ENCODE peak calls at places on chromosomes 11 and 22, in six cellular contexts. R is activated CD4-positive, alpha-beta memory T cell treated with anti-CD3 and anti-CD28 coated beads for 36 hours; H is substantia nigra; C is mucosa of descending colon; N is AG04450; J is GM04504. K is an unnamed sample.
A peak's percentile ranks its signal among the peaks of the same experiment; 100 is the strongest.

GRCh38 chr11:45622283-45622682 is 43.1 kb downstream of the CHST1 start:
- DNase-seq in H (no peak), J (no peak), R (no peak), N (no peak), C (no peak), K (no peak)

GRCh38 chr11:3375552-3375951 is 3.4 kb downstream of the ZNF195 start:
- DNase-seq in N (no peak), J (no peak), H (no peak), R (no peak), C (no peak), K (no peak)

GRCh38 chr11:8638300-8638699 is 44.2 kb downstream of the TRIM66 start:
- DNase-seq in H (no peak), N (no peak), J (no peak), C (no peak), R (no peak), K (no peak)

GRCh38 chr11:59654893-59655292 is 13.9 kb downstream of the PATL1 start:
- DNase-seq in H (no peak), C (no peak), J (no peak), N (no peak), R (no peak), K (no peak)

GRCh38 chr11:106420048-106420665 is 342.7 kb downstream of the AASDHPPT start:
- DNase-seq in H (no peak), J (no peak), R (no peak), N (no peak), C (no peak), K (no peak)

GRCh38 chr22:19706661-19707151 is 7.6 kb upstream of the SEPTIN5 start:
- DNase-seq in J (no peak), H (no peak), C (no peak), N (no peak), R (no peak), K (no peak)

GRCh38 chr11:13016415-13016814 is 7.3 kb downstream of the RASSF10 start:
- DNase-seq in J (no peak), C (no peak), N (no peak), H (no peak), R (no peak), K (no peak)

GRCh38 chr11:93737904-93738612 is 3.2 kb downstream of the TAF1D start:
- DNase-seq in H (no peak), R (no peak), J (no peak), C (no peak), N (no peak), K (no peak)

GRCh38 chr22:42697542-42698013 is 23.1 kb downstream of the A4GALT start:
- DNase-seq in C (peak; percentile 81), J (no peak), N (peak; percentile 44), R (no peak), H (no peak), K (no peak)

GRCh38 chr11:111445586-111445985 is 66.5 kb upstream of the POU2AF1 start:
- DNase-seq in J (no peak), H (no peak), R (no peak), C (no peak), N (no peak), K (no peak)

GRCh38 chr11:75589933-75590332 is 27.9 kb downstream of the SERPINH1 start:
- DNase-seq in R (no peak), C (no peak), J (no peak), N (no peak), H (no peak), K (no peak)

GRCh38 chr11:37849731-37850130 is 1251.7 kb upstream of the RAG2 start:
- DNase-seq in J (no peak), N (no peak), R (no peak), C (no peak), H (no peak), K (no peak)

GRCh38 chr22:37230673-37231405 is 13.2 kb downstream of the RAC2 start:
- DNase-seq in C (peak; percentile 63), N (no peak), R (peak; percentile 93), H (no peak), J (no peak), K (no peak)

GRCh38 chr11:44047931-44048431 is at the start of gene ACCSL:
- DNase-seq in R (no peak), N (no peak), C (no peak), J (no peak), H (peak; percentile 15), K (no peak)

GRCh38 chr22:38971202-38971601 is 10.9 kb upstream of the APOBEC3B start:
- DNase-seq in H (no peak), R (no peak), N (no peak), J (no peak), C (no peak), K (no peak)

GRCh38 chr22:42294034-42294985 is 23.9 kb upstream of the TCF20 start:
- DNase-seq in J (no peak), C (no peak), N (no peak), R (peak; percentile 38), H (no peak), K (no peak)

GRCh38 chr11:113615098-113615497 is 91.0 kb downstream of the TMPRSS5 start:
- DNase-seq in C (no peak), R (no peak), H (no peak), J (no peak), N (no peak), K (no peak)

GRCh38 chr11:129374993-129375721 is 491 bp upstream of the BARX2 start:
- DNase-seq in C (peak; percentile 83), R (peak; percentile 41), N (no peak), J (no peak), H (no peak), K (no peak)

GRCh38 chr22:45738206-45738605 is 66.6 kb downstream of the ATXN10 start:
- DNase-seq in R (no peak), N (no peak), C (no peak), J (peak; percentile 21), H (no peak), K (no peak)

GRCh38 chr11:48096588-48097525 is 116.5 kb downstream of the PTPRJ start:
- DNase-seq in R (peak; percentile 38), H (no peak), N (no peak), J (no peak), C (no peak), K (no peak)

GRCh38 chr11:43492701-43493100 is 134.0 kb downstream of the TTC17 start:
- DNase-seq in R (no peak), C (no peak), H (no peak), J (no peak), N (no peak), K (no peak)

GRCh38 chr11:21177379-21177778 is 508.0 kb downstream of the NELL1 start:
- DNase-seq in N (no peak), H (no peak), C (no peak), R (no peak), J (no peak), K (no peak)

GRCh38 chr11:132541794-132542193 is 990.5 kb downstream of the OPCML start:
- DNase-seq in N (no peak), J (no peak), C (no peak), H (no peak), R (no peak), K (no peak)

GRCh38 chr11:6459049-6459448 is 14.7 kb downstream of the TRIM3 start:
- DNase-seq in C (no peak), N (no peak), R (no peak), H (no peak), J (no peak), K (no peak)

GRCh38 chr11:86571273-86571948 is 101.0 kb downstream of the ME3 start:
- DNase-seq in N (no peak), J (no peak), R (no peak), C (no peak), H (no peak), K (no peak)

GRCh38 chr11:118051611-118052461 is 25.0 kb upstream of the TMPRSS4 start:
- DNase-seq in J (no peak), C (no peak), H (no peak), R (peak; percentile 82), N (no peak), K (no peak)

GRCh38 chr22:45632791-45633515 is 38.7 kb upstream of the ATXN10 start:
- DNase-seq in R (no peak), H (no peak), J (no peak), N (no peak), C (no peak), K (no peak)

GRCh38 chr22:39554170-39554569 is 16.4 kb upstream of the CACNA1I start:
- DNase-seq in C (no peak), R (no peak), J (no peak), H (no peak), N (no peak), K (no peak)

GRCh38 chr11:78031629-78032028 is 8.6 kb upstream of the KCTD14 start:
- DNase-seq in N (no peak), H (no peak), C (no peak), R (no peak), J (no peak), K (no peak)

GRCh38 chr11:113578164-113578455 is 102.9 kb upstream of the DRD2 start:
- DNase-seq in N (no peak), R (no peak), H (no peak), C (no peak), J (no peak), K (no peak)

GRCh38 chr11:62725686-62726085 is 1.6 kb downstream of the HNRNPUL2 start:
- DNase-seq in N (no peak), R (no peak), J (no peak), H (no peak), C (no peak), K (no peak)

GRCh38 chr11:16738198-16738948 is at the start of gene C11orf58:
- DNase-seq in H (peak; percentile 90), N (peak; percentile 87), C (peak; percentile 95), J (peak; percentile 96), R (peak; percentile 97), K (peak; percentile 92)

GRCh38 chr22:28013611-28014010 is 94.6 kb upstream of the PITPNB start:
- DNase-seq in H (no peak), C (no peak), J (no peak), N (no peak), R (no peak), K (no peak)